ENCODE peak calls at places on chromosomes 12 and 14, in five cellular contexts. One of them, this sample, is unnamed.
A peak's percentile ranks its signal among the peaks of the same experiment; 100 is the strongest.

GRCh38 chr12:90621927-90622326 is 333.0 kb downstream of the CCER1 start:
- DNase-seq in colonic mucosa: no peak
- DNase-seq in AG04450: peak; percentile 26
- DNase-seq in body of pancreas: no peak
- DNase-seq in left ventricle myocardium inferior: no peak
- DNase-seq in this sample: no peak

GRCh38 chr14:30234966-30235365 is 307.3 kb upstream of the PRKD1 start:
- DNase-seq in colonic mucosa: no peak
- DNase-seq in AG04450: no peak
- DNase-seq in body of pancreas: no peak
- DNase-seq in left ventricle myocardium inferior: no peak
- DNase-seq in this sample: no peak

GRCh38 chr14:68113328-68113930 is 293.9 kb downstream of the RAD51B start:
- DNase-seq in colonic mucosa: no peak
- DNase-seq in AG04450: no peak
- DNase-seq in body of pancreas: no peak
- DNase-seq in left ventricle myocardium inferior: no peak
- DNase-seq in this sample: peak; percentile 92

GRCh38 chr12:101607894-101608293 is 13.1 kb downstream of the MYBPC1 start:
- DNase-seq in colonic mucosa: no peak
- DNase-seq in AG04450: no peak
- DNase-seq in body of pancreas: peak; percentile 42
- DNase-seq in left ventricle myocardium inferior: no peak
- DNase-seq in this sample: no peak

GRCh38 chr14:85536835-85537195 is 6.9 kb downstream of the FLRT2 start:
- DNase-seq in colonic mucosa: no peak
- DNase-seq in AG04450: no peak
- DNase-seq in body of pancreas: no peak
- DNase-seq in left ventricle myocardium inferior: no peak
- DNase-seq in this sample: no peak

GRCh38 chr12:71627438-71628002 is 36.1 kb downstream of the ZFC3H1 start:
- DNase-seq in colonic mucosa: no peak
- DNase-seq in AG04450: no peak
- DNase-seq in body of pancreas: no peak
- DNase-seq in left ventricle myocardium inferior: no peak
- DNase-seq in this sample: no peak

GRCh38 chr14:24909523-24910302 is 140.2 kb downstream of the STXBP6 start:
- DNase-seq in colonic mucosa: peak; percentile 57
- DNase-seq in AG04450: no peak
- DNase-seq in body of pancreas: peak; percentile 50
- DNase-seq in left ventricle myocardium inferior: no peak
- DNase-seq in this sample: no peak

GRCh38 chr12:87427770-87428169 is 601.4 kb downstream of the C12orf50 start:
- DNase-seq in colonic mucosa: no peak
- DNase-seq in AG04450: no peak
- DNase-seq in body of pancreas: no peak
- DNase-seq in left ventricle myocardium inferior: no peak
- DNase-seq in this sample: no peak

GRCh38 chr12:113287899-113288282 is 47.0 kb downstream of the SLC8B1 start:
- DNase-seq in colonic mucosa: no peak
- DNase-seq in AG04450: no peak
- DNase-seq in body of pancreas: no peak
- DNase-seq in left ventricle myocardium inferior: no peak
- DNase-seq in this sample: no peak

GRCh38 chr14:74085047-74085637 is 386 bp downstream of the LIN52 start:
- DNase-seq in colonic mucosa: no peak
- DNase-seq in AG04450: no peak
- DNase-seq in body of pancreas: no peak
- DNase-seq in left ventricle myocardium inferior: no peak
- DNase-seq in this sample: no peak

GRCh38 chr12:94504386-94504785 is 44.7 kb upstream of the CEP83 start:
- DNase-seq in colonic mucosa: no peak
- DNase-seq in AG04450: no peak
- DNase-seq in body of pancreas: no peak
- DNase-seq in left ventricle myocardium inferior: no peak
- DNase-seq in this sample: no peak

GRCh38 chr12:989751-990278 is 1.2 kb upstream of the ERC1 start:
- DNase-seq in colonic mucosa: peak; percentile 27
- DNase-seq in AG04450: no peak
- DNase-seq in body of pancreas: peak; percentile 19
- DNase-seq in left ventricle myocardium inferior: no peak
- DNase-seq in this sample: no peak

GRCh38 chr12:116708826-116709756 is 28.8 kb downstream of the SPRING1 start:
- DNase-seq in colonic mucosa: peak; percentile 59
- DNase-seq in AG04450: no peak
- DNase-seq in body of pancreas: peak; percentile 70
- DNase-seq in left ventricle myocardium inferior: peak; percentile 37
- DNase-seq in this sample: no peak

GRCh38 chr12:93115198-93115601 is 186.1 kb upstream of the EEA1 start:
- DNase-seq in colonic mucosa: no peak
- DNase-seq in AG04450: no peak
- DNase-seq in body of pancreas: no peak
- DNase-seq in left ventricle myocardium inferior: no peak
- DNase-seq in this sample: no peak

GRCh38 chr12:11134300-11134699 is at the start of gene TAS2R30:
- DNase-seq in colonic mucosa: no peak
- DNase-seq in AG04450: no peak
- DNase-seq in body of pancreas: no peak
- DNase-seq in left ventricle myocardium inferior: no peak
- DNase-seq in this sample: no peak

GRCh38 chr14:40983604-40984003 is 623.1 kb upstream of the LRFN5 start:
- DNase-seq in colonic mucosa: no peak
- DNase-seq in AG04450: no peak
- DNase-seq in body of pancreas: no peak
- DNase-seq in left ventricle myocardium inferior: no peak
- DNase-seq in this sample: no peak

GRCh38 chr12:1594045-1594294 is 411 bp downstream of the FBXL14 start:
- DNase-seq in colonic mucosa: peak; percentile 65
- DNase-seq in AG04450: no peak
- DNase-seq in body of pancreas: peak; percentile 76
- DNase-seq in left ventricle myocardium inferior: peak; percentile 76
- DNase-seq in this sample: no peak

GRCh38 chr12:87575906-87576305 is 453.3 kb downstream of the C12orf50 start:
- DNase-seq in colonic mucosa: no peak
- DNase-seq in AG04450: no peak
- DNase-seq in body of pancreas: no peak
- DNase-seq in left ventricle myocardium inferior: no peak
- DNase-seq in this sample: no peak

GRCh38 chr12:77032406-77032805 is 33.0 kb downstream of the E2F7 start:
- DNase-seq in colonic mucosa: no peak
- DNase-seq in AG04450: no peak
- DNase-seq in body of pancreas: no peak
- DNase-seq in left ventricle myocardium inferior: no peak
- DNase-seq in this sample: no peak

GRCh38 chr14:103520657-103521437 is 1.8 kb downstream of the CKB start:
- DNase-seq in colonic mucosa: peak; percentile 83
- DNase-seq in AG04450: no peak
- DNase-seq in body of pancreas: peak; percentile 88
- DNase-seq in left ventricle myocardium inferior: peak; percentile 85
- DNase-seq in this sample: no peak

GRCh38 chr12:6724409-6724797 is 557 bp downstream of the COPS7A start:
- DNase-seq in colonic mucosa: peak; percentile 38
- DNase-seq in AG04450: no peak
- DNase-seq in body of pancreas: peak; percentile 22
- DNase-seq in left ventricle myocardium inferior: no peak
- DNase-seq in this sample: no peak

GRCh38 chr12:24860546-24860945 is 88.4 kb downstream of the BCAT1 start:
- DNase-seq in colonic mucosa: no peak
- DNase-seq in AG04450: no peak
- DNase-seq in body of pancreas: no peak
- DNase-seq in left ventricle myocardium inferior: no peak
- DNase-seq in this sample: no peak

DNA sequence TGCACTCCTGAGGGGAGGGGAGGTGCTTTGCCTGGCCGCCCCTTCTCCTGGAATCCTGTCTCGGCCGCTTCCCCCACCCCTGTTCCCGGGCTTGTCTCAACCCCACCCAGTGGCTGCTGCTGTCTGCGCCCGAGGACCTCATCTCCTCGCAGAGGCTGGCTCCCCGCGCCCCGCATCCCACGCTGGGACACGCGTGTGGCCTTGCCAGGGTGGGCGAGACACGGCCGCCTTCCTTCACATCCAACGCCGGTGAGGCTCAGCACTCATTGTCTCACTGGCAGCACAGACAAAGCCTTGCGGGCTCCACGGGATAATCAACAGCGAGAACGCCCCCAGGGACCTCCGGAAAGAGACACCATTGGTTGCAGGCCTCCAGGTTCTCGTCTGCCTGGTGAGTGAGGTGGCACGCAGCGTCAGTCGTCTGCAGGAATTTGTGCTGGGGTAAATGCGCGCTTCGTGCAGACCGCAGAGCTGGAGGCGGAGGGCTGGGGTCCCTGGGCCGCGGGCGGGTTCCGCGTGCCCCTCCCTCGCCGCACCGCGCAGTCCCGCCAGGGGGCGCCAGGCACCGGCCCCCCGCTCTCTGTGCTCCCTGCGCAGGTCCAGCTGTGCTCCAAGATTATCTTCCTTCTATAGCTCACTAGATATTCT is 26.8 kb downstream of the CCDC177 start:
- DNase-seq in colonic mucosa: no peak
- DNase-seq in AG04450: no peak
- DNase-seq in body of pancreas: no peak
- DNase-seq in left ventricle myocardium inferior: no peak
- DNase-seq in this sample: peak; percentile 20
- H3K4me3 ChIP-seq in colonic mucosa: no peak overlapping the region
- H3K4me3 ChIP-seq in AG04450: no peak overlapping the region
- H3K4me3 ChIP-seq in body of pancreas: no peak overlapping the region
- H3K4me3 ChIP-seq in left ventricle myocardium inferior: peak overlapping the region; percentile 45
- H3K4me3 ChIP-seq in this sample: peak overlapping the region; percentile 52

GRCh38 chr14:71290960-71291466 is 383.8 kb downstream of the PCNX1 start:
- DNase-seq in colonic mucosa: peak; percentile 21
- DNase-seq in AG04450: peak; percentile 52
- DNase-seq in body of pancreas: peak; percentile 36
- DNase-seq in left ventricle myocardium inferior: no peak
- DNase-seq in this sample: no peak

GRCh38 chr14:71287567-71287966 is 380.3 kb downstream of the PCNX1 start:
- DNase-seq in colonic mucosa: no peak
- DNase-seq in AG04450: no peak
- DNase-seq in body of pancreas: no peak
- DNase-seq in left ventricle myocardium inferior: no peak
- DNase-seq in this sample: no peak

GRCh38 chr14:71286126-71286525 is 378.9 kb downstream of the PCNX1 start:
- DNase-seq in colonic mucosa: no peak
- DNase-seq in AG04450: no peak
- DNase-seq in body of pancreas: no peak
- DNase-seq in left ventricle myocardium inferior: no peak
- DNase-seq in this sample: no peak

GRCh38 chr14:71290301-71290700 is 383.0 kb downstream of the PCNX1 start:
- DNase-seq in colonic mucosa: no peak
- DNase-seq in AG04450: no peak
- DNase-seq in body of pancreas: no peak
- DNase-seq in left ventricle myocardium inferior: no peak
- DNase-seq in this sample: no peak

GRCh38 chr14:71289536-71289935 is 382.3 kb downstream of the PCNX1 start:
- DNase-seq in colonic mucosa: peak; percentile 63
- DNase-seq in AG04450: no peak
- DNase-seq in body of pancreas: no peak
- DNase-seq in left ventricle myocardium inferior: no peak
- DNase-seq in this sample: no peak
- H3K27ac ChIP-seq in colonic mucosa: peak overlapping the region; percentile 17
- H3K27ac ChIP-seq in AG04450: no peak overlapping the region
- H3K27ac ChIP-seq in body of pancreas: no peak overlapping the region
- H3K27ac ChIP-seq in left ventricle myocardium inferior: no peak overlapping the region
- H3K27ac ChIP-seq in this sample: no peak overlapping the region

GRCh38 chr12:129901256-129901655 is 2.6 kb downstream of the TMEM132D start:
- DNase-seq in colonic mucosa: no peak
- DNase-seq in AG04450: no peak
- DNase-seq in body of pancreas: no peak
- DNase-seq in left ventricle myocardium inferior: no peak
- DNase-seq in this sample: no peak
- H3K9me3 ChIP-seq in colonic mucosa: no peaks in the 10 kb centered on the region
- H3K9me3 ChIP-seq in AG04450: peaks cover 37% of the 10 kb centered on the region
- H3K9me3 ChIP-seq in body of pancreas: no peaks in the 10 kb centered on the region
- H3K9me3 ChIP-seq in left ventricle myocardium inferior: no peaks in the 10 kb centered on the region
- H3K9me3 ChIP-seq in this sample: no peaks in the 10 kb centered on the region

DNA sequence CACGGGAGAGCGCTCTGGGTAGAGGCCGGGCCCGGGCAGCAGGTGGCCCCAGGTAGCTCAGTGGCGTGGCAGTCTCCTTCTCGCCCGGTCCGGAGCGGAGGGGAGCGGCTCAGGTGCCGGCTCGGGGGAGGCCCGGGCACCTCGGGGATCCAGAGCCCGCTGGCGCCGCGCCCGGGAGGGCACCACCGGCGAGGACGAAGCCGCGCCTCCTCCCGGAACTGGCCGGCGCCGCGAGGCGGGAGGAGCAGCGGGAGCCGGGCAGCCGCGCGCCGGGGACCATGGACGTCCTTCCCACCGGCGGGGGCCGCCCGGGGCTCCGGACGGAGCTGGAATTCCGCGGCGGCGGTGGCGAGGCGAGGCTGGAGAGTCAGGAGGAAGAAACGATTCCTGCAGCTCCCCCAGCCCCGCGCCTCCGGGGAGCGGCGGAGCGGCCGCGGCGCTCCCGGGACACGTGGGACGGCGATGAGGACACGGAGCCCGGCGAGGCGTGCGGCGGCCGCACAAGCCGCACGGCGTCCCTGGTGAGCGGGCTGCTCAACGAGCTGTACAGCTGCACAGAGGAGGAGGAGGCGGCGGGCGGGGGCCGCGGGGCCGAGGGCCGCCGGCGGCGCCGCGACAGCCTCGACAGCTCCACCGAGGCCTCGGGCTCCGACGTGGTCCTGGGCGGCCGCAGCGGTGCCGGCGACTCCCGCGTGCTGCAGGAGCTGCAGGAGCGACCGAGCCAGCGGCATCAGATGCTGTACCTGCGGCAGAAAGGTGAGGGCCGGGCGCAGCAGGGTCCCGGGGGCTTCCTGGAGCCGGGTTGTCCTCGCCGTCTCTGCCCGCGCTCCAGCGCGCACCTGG is 21.5 kb upstream of the GNS start:
- DNase-seq in colonic mucosa: peak; percentile 68
- DNase-seq in AG04450: no peak
- DNase-seq in body of pancreas: peak; percentile 87
- DNase-seq in left ventricle myocardium inferior: peak; percentile 45
- DNase-seq in this sample: no peak
- H3K4me3 ChIP-seq in colonic mucosa: peak overlapping the region; percentile 49
- H3K4me3 ChIP-seq in AG04450: peak overlapping the region; percentile 31
- H3K4me3 ChIP-seq in body of pancreas: peak overlapping the region; percentile 43
- H3K4me3 ChIP-seq in left ventricle myocardium inferior: peak overlapping the region; percentile 79
- H3K4me3 ChIP-seq in this sample: peak overlapping the region; percentile 74

GRCh38 chr12:52332381-52332780 is 11.2 kb upstream of the KRT83 start:
- DNase-seq in colonic mucosa: no peak
- DNase-seq in AG04450: no peak
- DNase-seq in body of pancreas: no peak
- DNase-seq in left ventricle myocardium inferior: no peak
- DNase-seq in this sample: no peak

GRCh38 chr12:52334185-52334584 is 13.0 kb upstream of the KRT83 start:
- DNase-seq in colonic mucosa: no peak
- DNase-seq in AG04450: no peak
- DNase-seq in body of pancreas: no peak
- DNase-seq in left ventricle myocardium inferior: no peak
- DNase-seq in this sample: no peak

GRCh38 chr12:52331039-52331438 is 9.8 kb upstream of the KRT83 start:
- DNase-seq in colonic mucosa: no peak
- DNase-seq in AG04450: no peak
- DNase-seq in body of pancreas: no peak
- DNase-seq in left ventricle myocardium inferior: no peak
- DNase-seq in this sample: no peak

GRCh38 chr12:52333321-52333720 is 12.1 kb upstream of the KRT83 start:
- DNase-seq in colonic mucosa: no peak
- DNase-seq in AG04450: no peak
- DNase-seq in body of pancreas: no peak
- DNase-seq in left ventricle myocardium inferior: no peak
- DNase-seq in this sample: no peak

GRCh38 chr12:52331833-52332232 is 10.6 kb upstream of the KRT83 start:
- DNase-seq in colonic mucosa: no peak
- DNase-seq in AG04450: no peak
- DNase-seq in body of pancreas: no peak
- DNase-seq in left ventricle myocardium inferior: no peak
- DNase-seq in this sample: no peak
- H3K27ac ChIP-seq in colonic mucosa: no peak overlapping the region
- H3K27ac ChIP-seq in AG04450: no peak overlapping the region
- H3K27ac ChIP-seq in body of pancreas: no peak overlapping the region
- H3K27ac ChIP-seq in left ventricle myocardium inferior: no peak overlapping the region
- H3K27ac ChIP-seq in this sample: no peak overlapping the region

This sample was measured in SK-N-MC.